ENCODE peak calls at places on chromosomes 13 and 19, in six cellular contexts. Q is mucosa of descending colon, V is HEK293T, E is C1 segment of cervical spinal cord, T is LoVo, W is RCC 7860. C is an unnamed sample.

GRCh38 chr19:55777528-55777927 is 8.6 kb downstream of the RFPL4AL1 start:
- DNase-seq in W (no peak), Q (peak; percentile 47), E (no peak), V (peak; percentile 13), T (no peak), C (no peak)

GRCh38 chr19:18306903-18307681 is 15.8 kb downstream of the LSM4 start:
- DNase-seq in Q (no peak), E (no peak), T (no peak), W (no peak), V (no peak), C (no peak)

GRCh38 chr13:86174632-86175031 is 375.4 kb upstream of the SLITRK6 start:
- DNase-seq in Q (no peak), V (no peak), T (no peak), E (no peak), W (no peak), C (no peak)

GRCh38 chr13:76884167-76884566 is 2.0 kb downstream of the KCTD12 start:
- DNase-seq in Q (peak; percentile 63), T (no peak), E (no peak), V (peak; percentile 82), W (no peak), C (peak; percentile 29)

GRCh38 chr19:49855676-49856573 is 5.0 kb downstream of the PTOV1 start:
- DNase-seq in V (no peak), W (no peak), Q (no peak), E (no peak), T (no peak), C (no peak)

GRCh38 chr19:343941-344624 is 513 bp downstream of the MIER2 start:
- DNase-seq in W (no peak), E (no peak), V (peak; percentile 82), Q (peak; percentile 40), T (no peak), C (no peak)

GRCh38 chr19:14672043-14672872 is 2.4 kb downstream of the ADGRE3 start:
- DNase-seq in W (no peak), V (no peak), E (no peak), T (no peak), Q (no peak), C (no peak)

GRCh38 chr13:59659981-59660380 is 503.7 kb downstream of the DIAPH3 start:
- DNase-seq in E (no peak), T (no peak), V (no peak), W (no peak), Q (no peak), C (no peak)

GRCh38 chr19:44260695-44261446 is 1.2 kb downstream of the ZNF233 start:
- DNase-seq in E (no peak), V (no peak), W (no peak), Q (no peak), T (no peak), C (no peak)

GRCh38 chr19:16608290-16608704 is 19.7 kb downstream of the MED26 start:
- DNase-seq in V (no peak), T (no peak), W (no peak), E (no peak), Q (no peak), C (peak; percentile 75)

GRCh38 chr19:14632286-14632685 is 42.4 kb downstream of the ADGRE3 start:
- DNase-seq in W (no peak), V (peak; percentile 56), Q (no peak), T (peak; percentile 4), E (no peak), C (peak; percentile 18)

GRCh38 chr13:19085876-19086275 is 95.7 kb downstream of the TUBA3C start:
- DNase-seq in T (no peak), V (no peak), W (no peak), Q (no peak), E (no peak), C (no peak)

GRCh38 chr13:99981115-99982020 is at the start of gene ZIC2:
- DNase-seq in Q (peak; percentile 54), W (peak; percentile 72), V (peak; percentile 50), E (no peak), T (peak; percentile 85), C (peak; percentile 71)

GRCh38 chr19:10352764-10353671 is 13.6 kb upstream of the ICAM3 start:
- DNase-seq in E (no peak), V (no peak), W (no peak), Q (peak; percentile 38), T (no peak), C (no peak)

GRCh38 chr19:39372047-39372802 is 18.7 kb downstream of the PAF1 start:
- DNase-seq in T (no peak), E (peak; percentile 37), Q (peak; percentile 40), V (no peak), W (no peak), C (peak; percentile 75)

GRCh38 chr13:29805994-29806748 is 44.2 kb downstream of the UBL3 start:
- DNase-seq in Q (no peak), V (no peak), W (no peak), E (no peak), T (no peak), C (no peak)

GRCh38 chr19:39307822-39308530 is 11.8 kb downstream of the IFNL1 start:
- DNase-seq in T (no peak), W (no peak), Q (no peak), V (no peak), E (no peak), C (no peak)

GRCh38 chr13:76925115-76925514 is 23.2 kb upstream of the ACOD1 start:
- DNase-seq in V (no peak), W (no peak), T (no peak), Q (no peak), E (no peak), C (no peak)

GRCh38 chr19:12064266-12065099 is at the start of gene ZNF844:
- DNase-seq in Q (peak; percentile 99), W (peak; percentile 57), E (peak; percentile 96), V (no peak), T (no peak), C (peak; percentile 89)

GRCh38 chr19:48244289-48244688 is 11.4 kb downstream of the CARD8 start:
- DNase-seq in W (no peak), T (no peak), E (no peak), V (no peak), Q (no peak), C (peak; percentile 26)

GRCh38 chr19:681029-681626 is 4.9 kb downstream of the FSTL3 start:
- DNase-seq in W (no peak), Q (peak; percentile 95), T (no peak), V (peak; percentile 94), E (no peak), C (no peak)

GRCh38 chr13:50208826-50209335 is 193.6 kb downstream of the KCNRG start:
- DNase-seq in Q (peak; percentile 28), V (peak; percentile 58), T (no peak), E (no peak), W (peak; percentile 67), C (peak; percentile 98)

GRCh38 chr13:98187155-98187726 is 10.2 kb upstream of the RNF113B start:
- DNase-seq in Q (no peak), T (no peak), W (no peak), E (no peak), V (no peak), C (no peak)

C was measured in brain microvascular endothelial cell.